ENCODE peak calls at places on chromosome 15, in ten cellular contexts. S, L, W, M, E, Q, O, K, F and N are unnamed samples.

GRCh38 chr15:35545316-35545824 is 595 bp downstream of the DPH6 start:
- DNase-seq in S (peak; percentile 16), L (peak; percentile 71), W (peak; percentile 66), M (peak; percentile 47), E (peak; percentile 70), Q (peak; percentile 72), O (peak; percentile 22), K (peak; percentile 25), F (peak; percentile 44), N (no peak)

GRCh38 chr15:49877117-49877860 is 241.7 kb downstream of the ATP8B4 start:
- DNase-seq in S (no peak), L (no peak), W (peak; percentile 25), M (no peak), E (no peak), Q (no peak), O (no peak), K (no peak), F (no peak), N (no peak)

GRCh38 chr15:55740479-55740878 is 2.5 kb downstream of the PRTG start:
- DNase-seq in S (no peak), L (no peak), W (no peak), M (no peak), E (no peak), Q (no peak), O (no peak), K (no peak), F (no peak), N (no peak)

GRCh38 chr15:81157195-81157938 is 23.3 kb downstream of the CFAP161 start:
- DNase-seq in S (no peak), L (no peak), W (no peak), M (no peak), E (peak; percentile 76), Q (no peak), O (no peak), K (no peak), F (no peak), N (no peak)

GRCh38 chr15:101056366-101057334 is 137.5 kb downstream of the LRRK1 start:
- DNase-seq in S (no peak), L (peak; percentile 57), W (no peak), M (no peak), E (peak; percentile 66), Q (no peak), O (no peak), K (no peak), F (no peak), N (no peak)

GRCh38 chr15:64209680-64210334 is 47.0 kb upstream of the PPIB start:
- DNase-seq in S (peak; percentile 9), L (no peak), W (no peak), M (no peak), E (peak; percentile 26), Q (no peak), O (peak; percentile 20), K (no peak), F (no peak), N (no peak)

GRCh38 chr15:85582719-85583089 is 202.3 kb downstream of the AKAP13 start:
- DNase-seq in S (peak; percentile 28), L (peak; percentile 60), W (peak; percentile 46), M (peak; percentile 55), E (no peak), Q (no peak), O (no peak), K (peak; percentile 43), F (peak; percentile 53), N (no peak)

GRCh38 chr15:49145651-49146609 is 9.5 kb downstream of the COPS2 start:
- DNase-seq in S (no peak), L (no peak), W (peak; percentile 22), M (no peak), E (no peak), Q (no peak), O (peak; percentile 48), K (no peak), F (peak; percentile 47), N (no peak)

GRCh38 chr15:73264881-73265280 is 103.9 kb downstream of the HCN4 start:
- DNase-seq in S (no peak), L (no peak), W (no peak), M (no peak), E (no peak), Q (no peak), O (no peak), K (no peak), F (no peak), N (no peak)

GRCh38 chr15:34043391-34043790 is 4.4 kb upstream of the AVEN start:
- DNase-seq in S (no peak), L (no peak), W (no peak), M (no peak), E (peak; percentile 77), Q (no peak), O (no peak), K (no peak), F (no peak), N (no peak)

GRCh38 chr15:68385240-68385561 is 46.8 kb downstream of the ITGA11 start:
- DNase-seq in S (no peak), L (peak; percentile 29), W (no peak), M (no peak), E (no peak), Q (no peak), O (no peak), K (no peak), F (no peak), N (no peak)

GRCh38 chr15:51846463-51847230 is 17.2 kb downstream of the TMOD3 start:
- DNase-seq in S (no peak), L (no peak), W (no peak), M (no peak), E (no peak), Q (no peak), O (no peak), K (no peak), F (no peak), N (no peak)

GRCh38 chr15:76116138-76116885 is 56.5 kb downstream of the TMEM266 start:
- DNase-seq in S (no peak), L (no peak), W (no peak), M (no peak), E (no peak), Q (no peak), O (no peak), K (no peak), F (no peak), N (no peak)

GRCh38 chr15:79316864-79317263 is 6.0 kb downstream of the TMED3 start:
- DNase-seq in S (no peak), L (no peak), W (no peak), M (no peak), E (no peak), Q (no peak), O (no peak), K (no peak), F (no peak), N (no peak)
- H3K36me3 ChIP-seq in S (peaks cover 40% of the 10 kb centered on the region), L (peaks cover 52% of the 10 kb centered on the region), W (peaks cover 68% of the 10 kb centered on the region), M (peaks cover 55% of the 10 kb centered on the region), E (peaks cover 71% of the 10 kb centered on the region), Q (no peaks in the 10 kb centered on the region), O (peaks cover 39% of the 10 kb centered on the region), K (no peaks in the 10 kb centered on the region), F (peaks cover 40% of the 10 kb centered on the region), N (peaks cover 41% of the 10 kb centered on the region)

GRCh38 chr15:39976291-39977274 is 42.7 kb downstream of the EIF2AK4 start:
- DNase-seq in S (no peak), L (peak; percentile 71), W (peak; percentile 79), M (peak; percentile 74), E (peak; percentile 84), Q (peak; percentile 81), O (no peak), K (peak; percentile 67), F (peak; percentile 77), N (no peak)
- TF ChIP-seq CTCF in S (no peak), L (peak; percentile 49), W (peak; percentile 75), M (peak; percentile 64), E (peak; percentile 27), Q (no peak), O (peak; percentile 23), K (peak; percentile 32), F (peak; percentile 59), N (peak; percentile 64)

DNA sequence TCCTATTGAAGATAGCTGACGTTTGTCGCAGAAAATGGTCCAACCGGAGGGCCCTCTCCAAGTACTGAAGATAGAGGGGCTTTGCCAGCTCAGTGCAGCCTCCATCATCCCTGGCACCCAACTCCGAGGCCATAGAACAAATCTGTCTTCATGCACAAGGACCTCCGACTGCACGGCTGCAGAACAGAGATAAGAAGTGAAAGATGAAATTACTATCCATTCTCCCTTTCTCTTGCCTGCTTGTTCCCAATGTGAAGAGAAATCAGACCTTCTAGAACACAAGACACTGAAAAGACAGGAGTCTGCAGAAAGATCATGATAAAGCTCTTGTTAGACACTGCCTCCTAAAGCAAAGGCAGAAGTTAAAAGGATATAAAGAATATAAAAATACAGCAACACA is 19.9 kb downstream of the INO80 start:
- DNase-seq in S (no peak), L (no peak), W (no peak), M (no peak), E (no peak), Q (no peak), O (no peak), K (no peak), F (no peak), N (no peak)
- H3K36me3 ChIP-seq in S (peaks cover 17% of the 10 kb centered on the region), L (peaks cover 55% of the 10 kb centered on the region), W (peaks cover 60% of the 10 kb centered on the region), M (peaks cover 68% of the 10 kb centered on the region), E (peaks cover 40% of the 10 kb centered on the region), Q (no peaks in the 10 kb centered on the region), O (peaks cover 20% of the 10 kb centered on the region), K (peaks cover 71% of the 10 kb centered on the region), F (peaks cover 46% of the 10 kb centered on the region), N (peaks cover 5% of the 10 kb centered on the region)

GRCh38 chr15:31303434-31304073 is 23.1 kb upstream of the KLF13 start:
- DNase-seq in S (no peak), L (peak; percentile 76), W (no peak), M (peak; percentile 58), E (peak; percentile 63), Q (peak; percentile 86), O (no peak), K (peak; percentile 25), F (no peak), N (no peak)

GRCh38 chr15:31304074-31304648 is 22.5 kb upstream of the KLF13 start:
- DNase-seq in S (no peak), L (peak; percentile 45), W (no peak), M (no peak), E (no peak), Q (no peak), O (no peak), K (no peak), F (no peak), N (no peak)

GRCh38 chr15:31301687-31301990 is 25.0 kb upstream of the KLF13 start:
- DNase-seq in S (no peak), L (no peak), W (no peak), M (no peak), E (no peak), Q (no peak), O (no peak), K (no peak), F (no peak), N (no peak)

GRCh38 chr15:31302029-31302657 is 24.5 kb upstream of the KLF13 start:
- DNase-seq in S (no peak), L (peak; percentile 22), W (no peak), M (no peak), E (peak; percentile 65), Q (no peak), O (no peak), K (no peak), F (no peak), N (no peak)

DNA sequence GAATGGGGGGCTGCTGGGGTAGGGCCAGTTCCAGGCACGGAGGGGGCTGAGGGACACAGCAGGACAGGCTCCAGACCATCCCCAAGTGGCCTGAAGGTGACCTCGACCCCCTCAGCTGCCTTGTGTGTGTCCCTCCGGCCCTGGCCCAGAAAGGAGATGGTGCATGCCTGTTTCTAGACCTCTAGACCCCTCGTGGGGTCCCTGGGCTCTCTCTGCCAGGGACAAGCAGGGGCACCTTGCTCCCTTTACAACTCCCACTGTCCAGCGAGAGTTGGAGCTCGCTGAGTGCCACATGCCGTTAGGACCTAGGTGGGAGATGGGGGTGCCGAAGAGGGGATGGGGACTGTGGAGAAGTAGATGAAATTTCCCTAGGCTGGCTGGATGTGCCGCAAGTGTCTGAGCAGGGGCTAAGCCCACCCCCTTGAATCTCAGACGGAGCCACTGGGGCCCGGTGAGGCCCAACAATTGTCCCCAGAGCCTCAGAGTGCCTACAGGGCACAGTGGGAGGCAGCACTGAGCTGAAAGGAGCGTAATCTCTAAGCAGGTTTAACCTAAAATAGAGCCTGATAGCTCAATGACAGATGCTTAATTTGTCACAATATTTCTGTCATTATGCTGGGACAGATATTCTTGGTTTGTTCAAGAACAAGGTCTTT is 23.7 kb upstream of the KLF13 start:
- DNase-seq in S (no peak), L (peak; percentile 53), W (peak; percentile 53), M (no peak), E (peak; percentile 85), Q (no peak), O (no peak), K (no peak), F (no peak), N (no peak)
- TF ChIP-seq CTCF in S (peak; percentile 31), L (peak; percentile 22), W (peak; percentile 55), M (peak; percentile 39), E (no peak), Q (no peak), O (no peak), K (no peak), F (no peak), N (no peak)